ENCODE peak calls at places on chromosomes 3 and 15, in six cellular contexts. One of them, this sample, is unnamed.
A peak's percentile ranks its signal among the peaks of the same experiment; 100 is the strongest.

GRCh38 chr15:74768771-74769342 is 13.0 kb upstream of the CSK start:
- DNase-seq in left lung: peak; percentile 85
- DNase-seq in mesenchymal stem cell: peak; percentile 67
- DNase-seq in astrocyte: no peak
- DNase-seq in right atrium auricular region: no peak
- DNase-seq in heart left ventricle: peak; percentile 69
- DNase-seq in this sample: peak; percentile 71

GRCh38 chr15:33425149-33425548 is 114.4 kb downstream of the RYR3 start:
- DNase-seq in left lung: no peak
- DNase-seq in mesenchymal stem cell: no peak
- DNase-seq in astrocyte: peak; percentile 45
- DNase-seq in right atrium auricular region: peak; percentile 63
- DNase-seq in heart left ventricle: no peak
- DNase-seq in this sample: no peak

GRCh38 chr3:63046580-63046979 is 171.4 kb upstream of the CADPS start:
- DNase-seq in left lung: no peak
- DNase-seq in mesenchymal stem cell: no peak
- DNase-seq in astrocyte: no peak
- DNase-seq in right atrium auricular region: no peak
- DNase-seq in heart left ventricle: no peak
- DNase-seq in this sample: no peak

GRCh38 chr3:57097536-57097935 is 37.1 kb downstream of the SPATA12 start:
- DNase-seq in left lung: no peak
- DNase-seq in mesenchymal stem cell: no peak
- DNase-seq in astrocyte: no peak
- DNase-seq in right atrium auricular region: no peak
- DNase-seq in heart left ventricle: no peak
- DNase-seq in this sample: no peak

GRCh38 chr3:128433630-128434185 is 33.0 kb downstream of the DNAJB8 start:
- DNase-seq in left lung: no peak
- DNase-seq in mesenchymal stem cell: no peak
- DNase-seq in astrocyte: no peak
- DNase-seq in right atrium auricular region: no peak
- DNase-seq in heart left ventricle: no peak
- DNase-seq in this sample: no peak

GRCh38 chr3:10249833-10250232 is 1.6 kb downstream of the TATDN2 start:
- DNase-seq in left lung: no peak
- DNase-seq in mesenchymal stem cell: peak; percentile 72
- DNase-seq in astrocyte: peak; percentile 77
- DNase-seq in right atrium auricular region: no peak
- DNase-seq in heart left ventricle: no peak
- DNase-seq in this sample: no peak

GRCh38 chr3:141109761-141110160 is 58.6 kb downstream of the SPSB4 start:
- DNase-seq in left lung: no peak
- DNase-seq in mesenchymal stem cell: peak; percentile 47
- DNase-seq in astrocyte: no peak
- DNase-seq in right atrium auricular region: peak; percentile 56
- DNase-seq in heart left ventricle: peak; percentile 60
- DNase-seq in this sample: peak; percentile 76

GRCh38 chr3:103055021-103055420 is 620.2 kb downstream of the ZPLD1 start:
- DNase-seq in left lung: no peak
- DNase-seq in mesenchymal stem cell: no peak
- DNase-seq in astrocyte: no peak
- DNase-seq in right atrium auricular region: no peak
- DNase-seq in heart left ventricle: no peak
- DNase-seq in this sample: peak; percentile 28

GRCh38 chr3:52682016-52682415 is 3.7 kb downstream of the PBRM1 start:
- DNase-seq in left lung: no peak
- DNase-seq in mesenchymal stem cell: peak; percentile 82
- DNase-seq in astrocyte: peak; percentile 75
- DNase-seq in right atrium auricular region: no peak
- DNase-seq in heart left ventricle: no peak
- DNase-seq in this sample: peak; percentile 47

GRCh38 chr3:128917291-128917690 is 37.9 kb downstream of the ACAD9 start:
- DNase-seq in left lung: no peak
- DNase-seq in mesenchymal stem cell: no peak
- DNase-seq in astrocyte: no peak
- DNase-seq in right atrium auricular region: no peak
- DNase-seq in heart left ventricle: no peak
- DNase-seq in this sample: no peak

GRCh38 chr3:32129832-32130231 is 23.4 kb downstream of the GPD1L start:
- DNase-seq in left lung: no peak
- DNase-seq in mesenchymal stem cell: no peak
- DNase-seq in astrocyte: no peak
- DNase-seq in right atrium auricular region: no peak
- DNase-seq in heart left ventricle: no peak
- DNase-seq in this sample: no peak

GRCh38 chr15:50418041-50418583 is 6.1 kb upstream of the USP8 start:
- DNase-seq in left lung: no peak
- DNase-seq in mesenchymal stem cell: no peak
- DNase-seq in astrocyte: no peak
- DNase-seq in right atrium auricular region: no peak
- DNase-seq in heart left ventricle: no peak
- DNase-seq in this sample: no peak

GRCh38 chr3:32216172-32216783 is 22.2 kb upstream of the CMTM8 start:
- DNase-seq in left lung: no peak
- DNase-seq in mesenchymal stem cell: no peak
- DNase-seq in astrocyte: no peak
- DNase-seq in right atrium auricular region: no peak
- DNase-seq in heart left ventricle: no peak
- DNase-seq in this sample: no peak

GRCh38 chr3:124409650-124410275 is 320.5 kb upstream of the UMPS start:
- DNase-seq in left lung: no peak
- DNase-seq in mesenchymal stem cell: peak; percentile 33
- DNase-seq in astrocyte: peak; percentile 64
- DNase-seq in right atrium auricular region: no peak
- DNase-seq in heart left ventricle: no peak
- DNase-seq in this sample: no peak

GRCh38 chr3:125644036-125645025 is 49.0 kb upstream of the OSBPL11 start:
- DNase-seq in left lung: no peak
- DNase-seq in mesenchymal stem cell: peak; percentile 45
- DNase-seq in astrocyte: no peak
- DNase-seq in right atrium auricular region: peak; percentile 85
- DNase-seq in heart left ventricle: peak; percentile 44
- DNase-seq in this sample: no peak

GRCh38 chr15:34271493-34271892 is 46.7 kb downstream of the EMC4 start:
- DNase-seq in left lung: no peak
- DNase-seq in mesenchymal stem cell: peak; percentile 65
- DNase-seq in astrocyte: peak; percentile 76
- DNase-seq in right atrium auricular region: no peak
- DNase-seq in heart left ventricle: no peak
- DNase-seq in this sample: no peak

GRCh38 chr15:31108836-31109235 is 7.3 kb upstream of the TRPM1 start:
- DNase-seq in left lung: no peak
- DNase-seq in mesenchymal stem cell: no peak
- DNase-seq in astrocyte: no peak
- DNase-seq in right atrium auricular region: no peak
- DNase-seq in heart left ventricle: no peak
- DNase-seq in this sample: no peak

GRCh38 chr15:76339302-76340197 is 3.0 kb downstream of the ISL2 start:
- DNase-seq in left lung: peak; percentile 81
- DNase-seq in mesenchymal stem cell: peak; percentile 68
- DNase-seq in astrocyte: peak; percentile 24
- DNase-seq in right atrium auricular region: no peak
- DNase-seq in heart left ventricle: no peak
- DNase-seq in this sample: peak; percentile 34

GRCh38 chr15:76341366-76342045 is 4.9 kb downstream of the ISL2 start:
- DNase-seq in left lung: no peak
- DNase-seq in mesenchymal stem cell: no peak
- DNase-seq in astrocyte: no peak
- DNase-seq in right atrium auricular region: no peak
- DNase-seq in heart left ventricle: no peak
- DNase-seq in this sample: peak; percentile 99

GRCh38 chr15:76340802-76341365 is 4.3 kb downstream of the ISL2 start:
- DNase-seq in left lung: peak; percentile 81
- DNase-seq in mesenchymal stem cell: no peak
- DNase-seq in astrocyte: no peak
- DNase-seq in right atrium auricular region: no peak
- DNase-seq in heart left ventricle: no peak
- DNase-seq in this sample: no peak

GRCh38 chr15:76338555-76339301 is 2.2 kb downstream of the ISL2 start:
- DNase-seq in left lung: no peak
- DNase-seq in mesenchymal stem cell: no peak
- DNase-seq in astrocyte: no peak
- DNase-seq in right atrium auricular region: no peak
- DNase-seq in heart left ventricle: no peak
- DNase-seq in this sample: no peak

DNA sequence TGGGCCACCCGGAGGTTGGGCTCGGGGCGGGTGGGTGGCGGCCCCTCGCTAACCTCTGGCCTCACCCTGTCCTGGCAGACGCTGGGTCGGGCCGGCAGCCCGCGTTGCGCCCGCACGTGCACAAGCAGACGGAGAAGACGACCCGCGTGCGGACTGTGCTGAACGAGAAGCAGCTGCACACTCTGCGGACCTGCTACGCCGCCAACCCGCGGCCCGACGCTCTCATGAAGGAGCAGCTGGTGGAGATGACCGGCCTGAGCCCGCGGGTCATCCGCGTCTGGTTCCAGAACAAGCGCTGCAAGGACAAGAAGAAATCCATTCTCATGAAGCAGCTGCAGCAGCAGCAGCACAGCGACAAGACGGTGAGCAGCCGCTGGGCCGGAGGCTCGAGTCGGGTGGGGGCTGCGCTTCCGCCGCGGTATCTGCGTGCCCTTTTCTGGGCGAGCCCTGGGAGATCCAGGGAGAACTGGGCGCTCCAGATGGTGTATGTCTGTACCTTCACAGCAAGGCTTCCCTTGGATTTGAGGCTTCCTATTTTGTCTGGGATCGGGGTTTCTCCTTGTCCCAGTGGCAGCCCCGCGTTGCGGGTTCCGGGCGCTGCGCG is 3.7 kb downstream of the ISL2 start:
- DNase-seq in left lung: peak; percentile 82
- DNase-seq in mesenchymal stem cell: peak; percentile 73
- DNase-seq in astrocyte: no peak
- DNase-seq in right atrium auricular region: no peak
- DNase-seq in heart left ventricle: no peak
- DNase-seq in this sample: peak; percentile 30
- H3K4me3 ChIP-seq in left lung: no peak overlapping the region
- H3K4me3 ChIP-seq in mesenchymal stem cell: peak overlapping the region; percentile 18
- H3K4me3 ChIP-seq in astrocyte: no peak overlapping the region
- H3K4me3 ChIP-seq in right atrium auricular region: peak overlapping the region; percentile 43
- H3K4me3 ChIP-seq in heart left ventricle: peak overlapping the region; percentile 2
- H3K4me3 ChIP-seq in this sample: peak overlapping the region; percentile 96

DNA sequence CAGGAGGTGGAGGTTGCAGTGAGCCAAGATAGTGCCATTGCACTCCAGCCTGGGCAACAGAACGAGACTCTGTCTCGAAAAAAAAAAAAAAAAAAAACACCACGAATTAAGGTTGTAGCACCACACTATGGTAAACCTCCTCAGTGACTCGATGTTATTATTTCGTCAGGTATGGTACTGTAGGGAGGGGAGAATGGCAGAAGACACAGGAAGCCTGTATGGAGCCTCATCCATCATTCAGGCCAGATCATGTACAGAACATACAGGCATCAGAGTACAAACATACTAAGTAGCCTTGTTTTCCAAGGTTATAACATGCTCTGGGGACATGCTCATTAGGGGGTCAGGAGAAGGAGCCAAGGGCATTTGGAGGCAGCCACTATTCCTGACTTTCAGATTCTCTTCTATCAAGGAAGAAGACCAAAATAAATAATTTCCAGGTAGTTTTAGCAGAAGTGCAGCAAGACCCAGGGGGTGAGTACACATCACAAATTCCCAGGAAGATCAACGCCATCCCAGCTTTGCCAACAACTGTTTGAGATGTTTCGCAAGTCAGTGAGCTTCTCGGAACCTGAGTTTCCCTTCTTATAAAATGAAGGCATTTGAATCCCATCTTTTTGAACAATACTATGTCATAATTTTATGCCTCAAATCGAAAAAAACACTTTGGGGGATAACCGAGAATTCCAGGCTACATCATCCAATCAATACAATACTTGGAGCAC is 79.8 kb downstream of the FOXP1 start:
- DNase-seq in left lung: no peak
- DNase-seq in mesenchymal stem cell: no peak
- DNase-seq in astrocyte: peak; percentile 87
- DNase-seq in right atrium auricular region: no peak
- DNase-seq in heart left ventricle: no peak
- DNase-seq in this sample: no peak
- H3K27ac ChIP-seq in left lung: peak overlapping the region; percentile 25
- H3K27ac ChIP-seq in mesenchymal stem cell: peak overlapping the region; percentile 87
- H3K27ac ChIP-seq in astrocyte: peak overlapping the region; percentile 98
- H3K27ac ChIP-seq in right atrium auricular region: no peak overlapping the region
- H3K27ac ChIP-seq in heart left ventricle: no peak overlapping the region
- H3K27ac ChIP-seq in this sample: no peak overlapping the region

DNA sequence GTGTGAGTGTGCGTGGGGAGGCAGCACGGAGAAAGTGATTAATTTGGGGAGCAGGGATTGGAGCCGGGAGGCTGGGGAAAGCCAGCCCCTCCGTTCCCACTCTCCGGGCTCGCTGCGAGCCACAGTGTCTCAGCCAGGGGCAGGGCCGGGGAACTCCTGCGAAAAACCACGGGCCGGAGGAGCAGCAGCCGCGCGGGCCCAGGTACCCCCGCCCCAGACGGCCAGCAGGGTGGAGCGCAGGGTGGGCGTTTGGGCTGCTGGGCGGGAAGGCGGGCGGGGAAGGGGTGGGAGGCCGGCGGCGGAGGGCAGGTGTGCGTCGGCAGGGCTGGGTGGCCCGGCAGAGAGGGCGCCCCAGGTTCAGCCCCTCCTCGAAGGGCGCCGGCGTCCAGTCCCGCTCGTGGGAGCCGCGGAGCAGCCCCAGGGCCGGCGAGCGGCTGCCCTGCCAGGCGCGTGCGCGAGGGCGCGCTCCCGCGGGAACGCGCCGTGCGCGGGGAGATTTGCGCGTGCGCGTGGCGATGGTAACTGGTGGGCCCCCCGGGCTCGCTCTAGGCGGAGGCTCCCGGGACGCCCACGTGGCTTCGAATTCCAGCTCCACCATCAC is 1.4 kb downstream of the CHL1 start:
- DNase-seq in left lung: peak; percentile 61
- DNase-seq in mesenchymal stem cell: no peak
- DNase-seq in astrocyte: no peak
- DNase-seq in right atrium auricular region: no peak
- DNase-seq in heart left ventricle: no peak
- DNase-seq in this sample: peak; percentile 41
- H3K4me3 ChIP-seq in left lung: peak overlapping the region; percentile 28
- H3K4me3 ChIP-seq in mesenchymal stem cell: peak overlapping the region; percentile 20
- H3K4me3 ChIP-seq in astrocyte: peak overlapping the region; percentile 46
- H3K4me3 ChIP-seq in right atrium auricular region: peak overlapping the region; percentile 65
- H3K4me3 ChIP-seq in heart left ventricle: peak overlapping the region; percentile 59
- H3K4me3 ChIP-seq in this sample: peak overlapping the region; percentile 78

GRCh38 chr3:16410659-16411058 is 102.8 kb downstream of the RFTN1 start:
- DNase-seq in left lung: no peak
- DNase-seq in mesenchymal stem cell: peak; percentile 43
- DNase-seq in astrocyte: no peak
- DNase-seq in right atrium auricular region: no peak
- DNase-seq in heart left ventricle: no peak
- DNase-seq in this sample: no peak

GRCh38 chr3:16407365-16407764 is 106.1 kb downstream of the RFTN1 start:
- DNase-seq in left lung: no peak
- DNase-seq in mesenchymal stem cell: no peak
- DNase-seq in astrocyte: no peak
- DNase-seq in right atrium auricular region: no peak
- DNase-seq in heart left ventricle: no peak
- DNase-seq in this sample: no peak

GRCh38 chr3:16406579-16406978 is 106.9 kb downstream of the RFTN1 start:
- DNase-seq in left lung: no peak
- DNase-seq in mesenchymal stem cell: no peak
- DNase-seq in astrocyte: no peak
- DNase-seq in right atrium auricular region: no peak
- DNase-seq in heart left ventricle: no peak
- DNase-seq in this sample: no peak

GRCh38 chr3:16411450-16411849 is 102.0 kb downstream of the RFTN1 start:
- DNase-seq in left lung: no peak
- DNase-seq in mesenchymal stem cell: no peak
- DNase-seq in astrocyte: no peak
- DNase-seq in right atrium auricular region: no peak
- DNase-seq in heart left ventricle: no peak
- DNase-seq in this sample: no peak

GRCh38 chr3:16409032-16409431 is 104.5 kb downstream of the RFTN1 start:
- DNase-seq in left lung: no peak
- DNase-seq in mesenchymal stem cell: no peak
- DNase-seq in astrocyte: no peak
- DNase-seq in right atrium auricular region: no peak
- DNase-seq in heart left ventricle: no peak
- DNase-seq in this sample: no peak
- H3K27ac ChIP-seq in left lung: no peak overlapping the region
- H3K27ac ChIP-seq in mesenchymal stem cell: no peak overlapping the region
- H3K27ac ChIP-seq in astrocyte: no peak overlapping the region
- H3K27ac ChIP-seq in right atrium auricular region: no peak overlapping the region
- H3K27ac ChIP-seq in heart left ventricle: no peak overlapping the region
- H3K27ac ChIP-seq in this sample: no peak overlapping the region

This sample was measured in WERI-Rb-1.